ENCODE peak calls at places on chromosomes 1 and 21, in eight cellular contexts. One of them, this sample, is unnamed.

GRCh38 chr1:148308832-148309458 is 156.9 kb upstream of the NBPF11 start:
- DNase-seq in CD8-positive, alpha-beta T cell: no peak
- DNase-seq in right lobe of liver: no peak
- DNase-seq in adipocyte: no peak
- DNase-seq in NT2/D1: no peak
- DNase-seq in adrenal gland: no peak
- DNase-seq in upper lobe of right lung: no peak
- DNase-seq in tibial artery: no peak
- DNase-seq in this sample: no peak

GRCh38 chr1:36083219-36083618 is 675 bp upstream of the TEKT2 start:
- DNase-seq in right lobe of liver: no peak
- DNase-seq in adrenal gland: no peak
- DNase-seq in CD8-positive, alpha-beta T cell: no peak
- DNase-seq in adipocyte: no peak
- DNase-seq in upper lobe of right lung: no peak
- DNase-seq in NT2/D1: no peak
- DNase-seq in tibial artery: no peak
- DNase-seq in this sample: no peak

GRCh38 chr1:8463144-8463927 is 145.4 kb downstream of the SLC45A1 start:
- DNase-seq in adipocyte: peak; percentile 85
- DNase-seq in upper lobe of right lung: no peak
- DNase-seq in CD8-positive, alpha-beta T cell: no peak
- DNase-seq in right lobe of liver: no peak
- DNase-seq in adrenal gland: no peak
- DNase-seq in tibial artery: no peak
- DNase-seq in NT2/D1: no peak
- DNase-seq in this sample: no peak

GRCh38 chr1:93506140-93506539 is 58.2 kb downstream of the FNBP1L start:
- DNase-seq in NT2/D1: no peak
- DNase-seq in adrenal gland: no peak
- DNase-seq in CD8-positive, alpha-beta T cell: no peak
- DNase-seq in adipocyte: no peak
- DNase-seq in upper lobe of right lung: no peak
- DNase-seq in right lobe of liver: no peak
- DNase-seq in tibial artery: no peak
- DNase-seq in this sample: no peak

GRCh38 chr1:228882785-228883450 is 147.6 kb downstream of the RHOU start:
- DNase-seq in adipocyte: no peak
- DNase-seq in upper lobe of right lung: no peak
- DNase-seq in tibial artery: no peak
- DNase-seq in CD8-positive, alpha-beta T cell: no peak
- DNase-seq in adrenal gland: no peak
- DNase-seq in right lobe of liver: no peak
- DNase-seq in NT2/D1: no peak
- DNase-seq in this sample: no peak

GRCh38 chr1:29575826-29576225 is 339.5 kb downstream of the PTPRU start:
- DNase-seq in NT2/D1: no peak
- DNase-seq in adipocyte: no peak
- DNase-seq in upper lobe of right lung: no peak
- DNase-seq in right lobe of liver: no peak
- DNase-seq in CD8-positive, alpha-beta T cell: no peak
- DNase-seq in tibial artery: no peak
- DNase-seq in adrenal gland: no peak
- DNase-seq in this sample: no peak

GRCh38 chr1:14296795-14297194 is 301.7 kb upstream of the KAZN start:
- DNase-seq in tibial artery: no peak
- DNase-seq in right lobe of liver: no peak
- DNase-seq in adipocyte: no peak
- DNase-seq in upper lobe of right lung: no peak
- DNase-seq in adrenal gland: no peak
- DNase-seq in CD8-positive, alpha-beta T cell: no peak
- DNase-seq in NT2/D1: no peak
- DNase-seq in this sample: no peak

GRCh38 chr1:216346521-216346920 is 76.7 kb downstream of the USH2A start:
- DNase-seq in CD8-positive, alpha-beta T cell: no peak
- DNase-seq in adrenal gland: no peak
- DNase-seq in tibial artery: no peak
- DNase-seq in upper lobe of right lung: no peak
- DNase-seq in NT2/D1: no peak
- DNase-seq in right lobe of liver: no peak
- DNase-seq in adipocyte: peak; percentile 36
- DNase-seq in this sample: no peak

GRCh38 chr21:17491716-17492414 is 21.0 kb upstream of the CXADR start:
- DNase-seq in tibial artery: no peak
- DNase-seq in adrenal gland: peak; percentile 26
- DNase-seq in NT2/D1: no peak
- DNase-seq in right lobe of liver: no peak
- DNase-seq in CD8-positive, alpha-beta T cell: no peak
- DNase-seq in upper lobe of right lung: no peak
- DNase-seq in adipocyte: peak; percentile 92
- DNase-seq in this sample: no peak

GRCh38 chr1:94550396-94550795 is 8.8 kb upstream of the F3 start:
- DNase-seq in NT2/D1: no peak
- DNase-seq in CD8-positive, alpha-beta T cell: no peak
- DNase-seq in adrenal gland: no peak
- DNase-seq in adipocyte: no peak
- DNase-seq in upper lobe of right lung: no peak
- DNase-seq in right lobe of liver: no peak
- DNase-seq in tibial artery: no peak
- DNase-seq in this sample: no peak

GRCh38 chr1:220528679-220529529 is 968 bp downstream of the MARK1 start:
- DNase-seq in NT2/D1: peak; percentile 22
- DNase-seq in adipocyte: peak; percentile 57
- DNase-seq in CD8-positive, alpha-beta T cell: peak; percentile 16
- DNase-seq in tibial artery: no peak
- DNase-seq in right lobe of liver: no peak
- DNase-seq in upper lobe of right lung: no peak
- DNase-seq in adrenal gland: peak; percentile 19
- DNase-seq in this sample: no peak

GRCh38 chr1:54571803-54572202 is 23.8 kb downstream of the ACOT11 start:
- DNase-seq in adipocyte: no peak
- DNase-seq in CD8-positive, alpha-beta T cell: no peak
- DNase-seq in right lobe of liver: no peak
- DNase-seq in tibial artery: no peak
- DNase-seq in adrenal gland: no peak
- DNase-seq in upper lobe of right lung: no peak
- DNase-seq in NT2/D1: peak; percentile 57
- DNase-seq in this sample: no peak

GRCh38 chr1:160664573-160665051 is 17.8 kb upstream of the SLAMF1 start:
- DNase-seq in CD8-positive, alpha-beta T cell: peak; percentile 35
- DNase-seq in NT2/D1: no peak
- DNase-seq in tibial artery: no peak
- DNase-seq in adrenal gland: no peak
- DNase-seq in upper lobe of right lung: no peak
- DNase-seq in adipocyte: no peak
- DNase-seq in right lobe of liver: no peak
- DNase-seq in this sample: no peak

GRCh38 chr1:232655746-232656085 is 25.8 kb upstream of the SIPA1L2 start:
- DNase-seq in adrenal gland: no peak
- DNase-seq in tibial artery: no peak
- DNase-seq in right lobe of liver: no peak
- DNase-seq in CD8-positive, alpha-beta T cell: no peak
- DNase-seq in upper lobe of right lung: no peak
- DNase-seq in adipocyte: no peak
- DNase-seq in NT2/D1: no peak
- DNase-seq in this sample: no peak

GRCh38 chr1:205800973-205801703 is 11.9 kb downstream of the SLC41A1 start:
- DNase-seq in upper lobe of right lung: no peak
- DNase-seq in CD8-positive, alpha-beta T cell: no peak
- DNase-seq in adipocyte: no peak
- DNase-seq in NT2/D1: no peak
- DNase-seq in right lobe of liver: no peak
- DNase-seq in adrenal gland: no peak
- DNase-seq in tibial artery: no peak
- DNase-seq in this sample: no peak
- H3K36me3 ChIP-seq in upper lobe of right lung: peaks cover 41% of the 10 kb centered on the region
- H3K36me3 ChIP-seq in CD8-positive, alpha-beta T cell: peaks cover 34% of the 10 kb centered on the region
- H3K36me3 ChIP-seq in adipocyte: peaks cover 47% of the 10 kb centered on the region
- H3K36me3 ChIP-seq in NT2/D1: peaks cover 76% of the 10 kb centered on the region
- H3K36me3 ChIP-seq in right lobe of liver: no peaks in the 10 kb centered on the region
- H3K36me3 ChIP-seq in adrenal gland: peaks cover 47% of the 10 kb centered on the region
- H3K36me3 ChIP-seq in tibial artery: peaks cover 55% of the 10 kb centered on the region
- H3K36me3 ChIP-seq in this sample: peaks cover 14% of the 10 kb centered on the region

GRCh38 chr1:116345011-116345410 is 28.0 kb upstream of the ATP1A1 start:
- DNase-seq in adrenal gland: no peak
- DNase-seq in adipocyte: no peak
- DNase-seq in right lobe of liver: no peak
- DNase-seq in upper lobe of right lung: no peak
- DNase-seq in NT2/D1: no peak
- DNase-seq in tibial artery: no peak
- DNase-seq in CD8-positive, alpha-beta T cell: no peak
- DNase-seq in this sample: no peak
- H3K36me3 ChIP-seq in adrenal gland: no peaks in the 10 kb centered on the region
- H3K36me3 ChIP-seq in adipocyte: no peaks in the 10 kb centered on the region
- H3K36me3 ChIP-seq in right lobe of liver: no peaks in the 10 kb centered on the region
- H3K36me3 ChIP-seq in upper lobe of right lung: no peaks in the 10 kb centered on the region
- H3K36me3 ChIP-seq in NT2/D1: no peaks in the 10 kb centered on the region
- H3K36me3 ChIP-seq in tibial artery: no peaks in the 10 kb centered on the region
- H3K36me3 ChIP-seq in CD8-positive, alpha-beta T cell: no peaks in the 10 kb centered on the region
- H3K36me3 ChIP-seq in this sample: no peaks in the 10 kb centered on the region

GRCh38 chr1:180927841-180928240 is 15.1 kb downstream of the KIAA1614 start:
- DNase-seq in right lobe of liver: no peak
- DNase-seq in upper lobe of right lung: no peak
- DNase-seq in adipocyte: no peak
- DNase-seq in tibial artery: no peak
- DNase-seq in CD8-positive, alpha-beta T cell: no peak
- DNase-seq in adrenal gland: no peak
- DNase-seq in NT2/D1: no peak
- DNase-seq in this sample: no peak

GRCh38 chr1:180930687-180931086 is 18.0 kb downstream of the KIAA1614 start:
- DNase-seq in NT2/D1: no peak
- DNase-seq in tibial artery: no peak
- DNase-seq in adrenal gland: no peak
- DNase-seq in right lobe of liver: no peak
- DNase-seq in adipocyte: no peak
- DNase-seq in upper lobe of right lung: no peak
- DNase-seq in CD8-positive, alpha-beta T cell: no peak
- DNase-seq in this sample: no peak

GRCh38 chr1:180929389-180929788 is 16.7 kb downstream of the KIAA1614 start:
- DNase-seq in upper lobe of right lung: no peak
- DNase-seq in tibial artery: no peak
- DNase-seq in CD8-positive, alpha-beta T cell: no peak
- DNase-seq in right lobe of liver: no peak
- DNase-seq in adrenal gland: no peak
- DNase-seq in adipocyte: no peak
- DNase-seq in NT2/D1: no peak
- DNase-seq in this sample: no peak

GRCh38 chr1:180927348-180927747 is 14.7 kb downstream of the KIAA1614 start:
- DNase-seq in adrenal gland: no peak
- DNase-seq in upper lobe of right lung: no peak
- DNase-seq in tibial artery: no peak
- DNase-seq in adipocyte: no peak
- DNase-seq in CD8-positive, alpha-beta T cell: no peak
- DNase-seq in NT2/D1: no peak
- DNase-seq in right lobe of liver: no peak
- DNase-seq in this sample: no peak

GRCh38 chr1:180928272-180929230 is 15.9 kb downstream of the KIAA1614 start:
- DNase-seq in adrenal gland: no peak
- DNase-seq in upper lobe of right lung: no peak
- DNase-seq in right lobe of liver: no peak
- DNase-seq in adipocyte: no peak
- DNase-seq in tibial artery: no peak
- DNase-seq in CD8-positive, alpha-beta T cell: no peak
- DNase-seq in NT2/D1: no peak
- DNase-seq in this sample: no peak
- H3K36me3 ChIP-seq in adrenal gland: no peaks in the 10 kb centered on the region
- H3K36me3 ChIP-seq in upper lobe of right lung: no peaks in the 10 kb centered on the region
- H3K36me3 ChIP-seq in right lobe of liver: no peaks in the 10 kb centered on the region
- H3K36me3 ChIP-seq in adipocyte: peaks cover 10% of the 10 kb centered on the region
- H3K36me3 ChIP-seq in tibial artery: peaks cover 31% of the 10 kb centered on the region
- H3K36me3 ChIP-seq in CD8-positive, alpha-beta T cell: no peaks in the 10 kb centered on the region
- H3K36me3 ChIP-seq in NT2/D1: no peaks in the 10 kb centered on the region
- H3K36me3 ChIP-seq in this sample: no peaks in the 10 kb centered on the region

GRCh38 chr1:40749817-40750216 is 33.8 kb upstream of the KCNQ4 start:
- DNase-seq in right lobe of liver: no peak
- DNase-seq in CD8-positive, alpha-beta T cell: no peak
- DNase-seq in adrenal gland: no peak
- DNase-seq in upper lobe of right lung: no peak
- DNase-seq in adipocyte: no peak
- DNase-seq in NT2/D1: no peak
- DNase-seq in tibial artery: no peak
- DNase-seq in this sample: no peak
- H3K36me3 ChIP-seq in right lobe of liver: peaks cover 4% of the 10 kb centered on the region
- H3K36me3 ChIP-seq in CD8-positive, alpha-beta T cell: peaks cover 52% of the 10 kb centered on the region
- H3K36me3 ChIP-seq in adrenal gland: peaks cover 58% of the 10 kb centered on the region
- H3K36me3 ChIP-seq in upper lobe of right lung: peaks cover 65% of the 10 kb centered on the region
- H3K36me3 ChIP-seq in adipocyte: peaks cover 60% of the 10 kb centered on the region
- H3K36me3 ChIP-seq in NT2/D1: peaks cover 66% of the 10 kb centered on the region
- H3K36me3 ChIP-seq in tibial artery: peaks cover 45% of the 10 kb centered on the region
- H3K36me3 ChIP-seq in this sample: peaks cover 8% of the 10 kb centered on the region

GRCh38 chr1:207807395-207808321 is 55.8 kb downstream of the CD46 start:
- DNase-seq in tibial artery: peak; percentile 75
- DNase-seq in NT2/D1: no peak
- DNase-seq in upper lobe of right lung: no peak
- DNase-seq in CD8-positive, alpha-beta T cell: no peak
- DNase-seq in adipocyte: no peak
- DNase-seq in adrenal gland: no peak
- DNase-seq in right lobe of liver: peak; percentile 71
- DNase-seq in this sample: no peak
- H3K36me3 ChIP-seq in tibial artery: peaks cover 100% of the 10 kb centered on the region
- H3K36me3 ChIP-seq in NT2/D1: peaks cover 13% of the 10 kb centered on the region
- H3K36me3 ChIP-seq in upper lobe of right lung: peaks cover 98% of the 10 kb centered on the region
- H3K36me3 ChIP-seq in CD8-positive, alpha-beta T cell: peaks cover 83% of the 10 kb centered on the region
- H3K36me3 ChIP-seq in adipocyte: peaks cover 76% of the 10 kb centered on the region
- H3K36me3 ChIP-seq in adrenal gland: peaks cover 100% of the 10 kb centered on the region
- H3K36me3 ChIP-seq in right lobe of liver: no peaks in the 10 kb centered on the region
- H3K36me3 ChIP-seq in this sample: no peaks in the 10 kb centered on the region

GRCh38 chr1:172172267-172172880 is 248.1 kb upstream of the C1orf105 start:
- DNase-seq in adrenal gland: no peak
- DNase-seq in adipocyte: no peak
- DNase-seq in CD8-positive, alpha-beta T cell: no peak
- DNase-seq in tibial artery: no peak
- DNase-seq in right lobe of liver: no peak
- DNase-seq in NT2/D1: no peak
- DNase-seq in upper lobe of right lung: no peak
- DNase-seq in this sample: no peak

GRCh38 chr1:172163479-172164215 is 256.8 kb upstream of the C1orf105 start:
- DNase-seq in NT2/D1: no peak
- DNase-seq in adipocyte: peak; percentile 73
- DNase-seq in adrenal gland: no peak
- DNase-seq in upper lobe of right lung: no peak
- DNase-seq in tibial artery: no peak
- DNase-seq in right lobe of liver: no peak
- DNase-seq in CD8-positive, alpha-beta T cell: no peak
- DNase-seq in this sample: no peak

GRCh38 chr1:172165403-172165802 is 255.1 kb upstream of the C1orf105 start:
- DNase-seq in CD8-positive, alpha-beta T cell: no peak
- DNase-seq in adipocyte: no peak
- DNase-seq in adrenal gland: no peak
- DNase-seq in upper lobe of right lung: no peak
- DNase-seq in NT2/D1: no peak
- DNase-seq in tibial artery: no peak
- DNase-seq in right lobe of liver: no peak
- DNase-seq in this sample: no peak

GRCh38 chr1:172168597-172168872 is 251.9 kb upstream of the C1orf105 start:
- DNase-seq in adrenal gland: no peak
- DNase-seq in right lobe of liver: no peak
- DNase-seq in NT2/D1: no peak
- DNase-seq in tibial artery: no peak
- DNase-seq in adipocyte: no peak
- DNase-seq in upper lobe of right lung: no peak
- DNase-seq in CD8-positive, alpha-beta T cell: no peak
- DNase-seq in this sample: no peak

GRCh38 chr1:172167801-172168596 is 252.5 kb upstream of the C1orf105 start:
- DNase-seq in NT2/D1: no peak
- DNase-seq in upper lobe of right lung: no peak
- DNase-seq in adrenal gland: no peak
- DNase-seq in CD8-positive, alpha-beta T cell: no peak
- DNase-seq in tibial artery: no peak
- DNase-seq in adipocyte: peak; percentile 89
- DNase-seq in right lobe of liver: no peak
- DNase-seq in this sample: no peak
- H3K36me3 ChIP-seq in NT2/D1: no peaks in the 10 kb centered on the region
- H3K36me3 ChIP-seq in upper lobe of right lung: no peaks in the 10 kb centered on the region
- H3K36me3 ChIP-seq in adrenal gland: no peaks in the 10 kb centered on the region
- H3K36me3 ChIP-seq in CD8-positive, alpha-beta T cell: no peaks in the 10 kb centered on the region
- H3K36me3 ChIP-seq in tibial artery: no peaks in the 10 kb centered on the region
- H3K36me3 ChIP-seq in adipocyte: no peaks in the 10 kb centered on the region
- H3K36me3 ChIP-seq in right lobe of liver: no peaks in the 10 kb centered on the region
- H3K36me3 ChIP-seq in this sample: no peaks in the 10 kb centered on the region